ENCODE peak calls at places on chromosomes 1 and 21, in seven cellular contexts. L is adrenal gland, Z is colonic mucosa, X is tibial nerve, R is HCT116, H is BE2C, D is transverse colon. J is an unnamed sample.

GRCh38 chr21:20720623-20721022 is 277.6 kb upstream of the NCAM2 start:
- DNase-seq in L (no peak), Z (no peak), X (no peak), R (no peak), H (no peak), D (no peak), J (no peak)

GRCh38 chr1:221309711-221310110 is 430.5 kb downstream of the HLX start:
- DNase-seq in L (no peak), Z (no peak), X (no peak), R (no peak), H (no peak), D (no peak), J (no peak)

GRCh38 chr1:227270554-227270953 is 47.7 kb downstream of the CDC42BPA start:
- DNase-seq in L (no peak), Z (no peak), X (no peak), R (no peak), H (no peak), D (no peak), J (no peak)

GRCh38 chr1:164466001-164466421 is 93.0 kb upstream of the PBX1 start:
- DNase-seq in L (no peak), Z (no peak), X (no peak), R (no peak), H (no peak), D (no peak), J (no peak)

GRCh38 chr1:19361231-19362147 is 49.4 kb downstream of the SLC66A1 start:
- DNase-seq in L (no peak), Z (no peak), X (no peak), R (no peak), H (no peak), D (no peak), J (no peak)

GRCh38 chr1:192588546-192588945 is 13.0 kb downstream of the RGS1 start:
- DNase-seq in L (no peak), Z (no peak), X (no peak), R (no peak), H (no peak), D (no peak), J (no peak)

GRCh38 chr1:172630060-172630818 is 28.7 kb upstream of the FASLG start:
- DNase-seq in L (no peak), Z (no peak), X (no peak), R (no peak), H (no peak), D (no peak), J (no peak)

GRCh38 chr1:205870236-205870635 is 20.3 kb upstream of the PM20D1 start:
- DNase-seq in L (no peak), Z (no peak), X (no peak), R (no peak), H (no peak), D (no peak), J (no peak)

GRCh38 chr1:2155147-2155598 is 39.4 kb downstream of the FAAP20 start:
- DNase-seq in L (no peak), Z (no peak), X (no peak), R (no peak), H (no peak), D (no peak), J (no peak)

GRCh38 chr1:111769517-111770146 is 13.9 kb downstream of the DDX20 start:
- DNase-seq in L (peak; percentile 64), Z (no peak), X (no peak), R (peak; percentile 48), H (peak; percentile 52), D (peak; percentile 26), J (no peak)

GRCh38 chr1:3831689-3832088 is 25.3 kb downstream of the CEP104 start:
- DNase-seq in L (peak; percentile 64), Z (no peak), X (no peak), R (no peak), H (no peak), D (no peak), J (no peak)

GRCh38 chr1:47262787-47263413 is 30.9 kb upstream of the TAL1 start:
- DNase-seq in L (peak; percentile 73), Z (peak; percentile 60), X (no peak), R (peak; percentile 24), H (peak; percentile 19), D (peak; percentile 53), J (no peak)

GRCh38 chr1:46174448-46175231 is at the start of gene TSPAN1:
- DNase-seq in L (peak; percentile 89), Z (peak; percentile 25), X (no peak), R (no peak), H (no peak), D (no peak), J (peak; percentile 79)

GRCh38 chr21:42007541-42007940 is 2.6 kb downstream of the ZBTB21 start:
- DNase-seq in L (no peak), Z (no peak), X (no peak), R (no peak), H (no peak), D (no peak), J (no peak)

GRCh38 chr1:45974541-45975269 is 157.7 kb downstream of the PIK3R3 start:
- DNase-seq in L (no peak), Z (peak; percentile 68), X (no peak), R (no peak), H (no peak), D (peak; percentile 46), J (no peak)

GRCh38 chr1:3068400-3069361 is at the start of gene PRDM16:
- DNase-seq in L (no peak), Z (peak; percentile 26), X (no peak), R (peak; percentile 50), H (no peak), D (no peak), J (peak; percentile 55)

DNA sequence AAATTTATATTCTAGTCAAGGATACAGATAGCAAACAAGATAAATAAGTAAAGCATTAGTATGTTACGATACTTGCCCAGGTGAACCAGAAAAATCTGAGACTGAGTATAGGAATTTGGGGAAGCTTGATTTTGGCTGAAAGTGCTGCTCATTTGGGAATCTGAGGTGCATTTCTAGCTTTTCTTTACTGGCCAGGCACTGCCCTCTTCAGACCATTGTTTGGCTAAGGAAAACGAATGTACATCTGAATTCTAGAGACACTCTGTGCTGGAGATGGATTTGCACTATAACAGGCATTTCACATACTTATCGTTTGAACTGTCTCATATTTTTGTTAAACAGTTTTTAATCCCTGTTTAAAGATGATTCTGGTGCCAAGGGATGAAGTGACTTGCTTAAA is 23.4 kb downstream of the ARID1A start:
- DNase-seq in L (no peak), Z (no peak), X (no peak), R (no peak), H (no peak), D (no peak), J (no peak)
- H3K4me1 ChIP-seq in L (peaks cover 19% of the 10 kb centered on the region), Z (peaks cover 28% of the 10 kb centered on the region), X (peaks cover 68% of the 10 kb centered on the region), R (peaks cover 17% of the 10 kb centered on the region), H (peaks cover 7% of the 10 kb centered on the region), D (peaks cover 60% of the 10 kb centered on the region), J (peaks cover 72% of the 10 kb centered on the region)

GRCh38 chr1:32825181-32825580 is 7.7 kb downstream of the S100PBP start:
- DNase-seq in L (no peak), Z (no peak), X (no peak), R (no peak), H (no peak), D (no peak), J (no peak)

GRCh38 chr1:32830092-32830852 is 12.8 kb downstream of the S100PBP start:
- DNase-seq in L (no peak), Z (no peak), X (no peak), R (no peak), H (no peak), D (no peak), J (no peak)

GRCh38 chr1:32831878-32832277 is 14.4 kb downstream of the S100PBP start:
- DNase-seq in L (no peak), Z (no peak), X (no peak), R (no peak), H (no peak), D (no peak), J (no peak)

DNA sequence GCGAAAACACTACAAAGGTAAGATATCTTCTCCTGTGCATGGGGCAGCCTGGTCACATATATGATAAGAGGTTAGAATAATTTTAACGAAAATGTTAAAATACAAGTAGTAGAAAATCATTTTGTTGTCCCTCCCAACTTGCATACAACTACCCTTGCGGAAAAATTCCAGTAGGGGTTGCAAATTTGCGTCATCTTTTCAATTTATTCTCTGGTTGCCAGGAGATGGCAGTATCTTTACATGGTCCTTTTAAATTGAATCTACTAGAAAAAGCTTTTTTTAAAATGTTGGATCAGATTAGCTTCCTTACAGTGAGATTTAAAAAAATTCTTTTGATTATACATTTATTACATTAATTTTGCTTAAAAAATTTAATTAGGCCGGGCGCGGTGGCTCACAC is 10.9 kb downstream of the S100PBP start:
- DNase-seq in L (no peak), Z (no peak), X (no peak), R (no peak), H (no peak), D (no peak), J (no peak)
- TF ChIP-seq CTCF in L (no peak), Z (no peak), X (no peak), R (no peak), H (peak; percentile 45), D (peak; percentile 15), J (no peak)

GRCh38 chr1:179881642-179882252 is 338 bp upstream of the TOR1AIP1 start:
- DNase-seq in L (peak; percentile 96), Z (peak; percentile 78), X (peak; percentile 80), R (peak; percentile 55), H (no peak), D (peak; percentile 82), J (peak; percentile 96)

GRCh38 chr1:179879797-179880196 is 2.2 kb upstream of the TOR1AIP2 start:
- DNase-seq in L (no peak), Z (no peak), X (no peak), R (no peak), H (no peak), D (no peak), J (no peak)

GRCh38 chr1:179883040-179883501 is 986 bp downstream of the TOR1AIP1 start:
- DNase-seq in L (no peak), Z (no peak), X (no peak), R (no peak), H (peak; percentile 82), D (peak; percentile 39), J (no peak)

GRCh38 chr1:179883739-179884138 is 1.7 kb downstream of the TOR1AIP1 start:
- DNase-seq in L (no peak), Z (no peak), X (no peak), R (no peak), H (no peak), D (no peak), J (no peak)

GRCh38 chr1:179882253-179883039 is at the start of gene TOR1AIP1:
- DNase-seq in L (peak; percentile 98), Z (peak; percentile 96), X (peak; percentile 94), R (peak; percentile 94), H (peak; percentile 98), D (peak; percentile 97), J (peak; percentile 99)
- H3K4me1 ChIP-seq in L (peaks cover 17% of the 10 kb centered on the region), Z (no peaks in the 10 kb centered on the region), X (peaks cover 25% of the 10 kb centered on the region), R (peaks cover 4% of the 10 kb centered on the region), H (no peaks in the 10 kb centered on the region), D (peaks cover 45% of the 10 kb centered on the region), J (peaks cover 48% of the 10 kb centered on the region)

DNA sequence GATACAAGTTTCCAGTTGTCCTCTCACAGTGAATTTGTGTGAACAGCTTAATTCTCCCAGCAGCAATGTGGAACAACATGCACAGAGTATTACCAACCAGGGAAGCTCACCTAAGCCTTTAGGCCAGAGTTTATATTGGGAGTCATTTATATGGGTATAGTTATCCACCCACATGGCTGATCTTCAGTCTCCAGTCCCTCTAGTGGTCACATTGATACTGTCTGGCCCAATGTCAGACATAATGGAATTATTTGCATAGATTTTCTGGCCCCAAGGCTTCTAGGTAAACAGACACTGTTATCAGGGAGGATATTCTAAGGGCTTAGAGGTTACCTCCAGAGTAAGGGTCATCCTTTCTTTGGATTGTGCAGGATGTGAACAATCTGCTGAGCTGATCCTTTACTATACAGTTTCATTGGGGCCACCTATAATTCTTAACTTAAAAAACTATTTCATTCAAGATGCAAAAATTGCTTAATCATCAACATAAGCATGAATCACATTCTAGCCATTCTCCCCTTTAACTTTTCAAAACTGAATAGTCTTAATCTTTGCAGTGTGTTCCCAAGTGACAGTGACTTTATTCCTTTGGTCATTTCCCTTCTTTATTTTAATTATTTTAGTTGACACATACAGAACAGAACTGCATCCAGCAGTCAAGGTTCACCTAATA is 210.9 kb downstream of the LTN1 start:
- DNase-seq in L (no peak), Z (no peak), X (no peak), R (peak; percentile 6), H (peak; percentile 32), D (no peak), J (no peak)
- TF ChIP-seq CTCF in L (no peak), Z (no peak), X (no peak), R (peak; percentile 65), H (peak; percentile 85), D (peak; percentile 37), J (peak; percentile 18)

J was measured in psoas muscle.